ENCODE peak calls at places on chromosomes 2 and 18, in ten cellular contexts. Y is IMR-90, K is mesendoderm, M is aorta, D is HCT116, R is adipocyte, F is PC-9, E is tibial artery, J is neural progenitor cell, G is transverse colon. A is an unnamed sample. For H3K4me1, the result is how much of the 10 kb centered on the place peaks cover.

GRCh38 chr18:14014456-14014855 is 99.1 kb upstream of the MC2R start:
- DNase-seq in E (no peak), F (no peak), K (no peak), M (no peak), G (no peak), D (no peak), Y (no peak), J (no peak), R (no peak), A (no peak)

GRCh38 chr2:17672583-17673317 is 80.9 kb downstream of the SMC6 start:
- DNase-seq in F (no peak), R (peak), J (no peak), K (no peak), M (no peak), G (no peak), D (no peak), Y (peak), E (no peak), A (no peak)

GRCh38 chr18:31410716-31411483 is 34.3 kb downstream of the DSG4 start:
- DNase-seq in E (no peak), F (no peak), Y (no peak), K (peak), G (no peak), J (no peak), R (no peak), D (no peak), M (no peak), A (no peak)

GRCh38 chr2:157339965-157340655 is 14.5 kb upstream of the ERMN start:
- DNase-seq in Y (peak), R (no peak), M (no peak), D (no peak), J (no peak), K (no peak), G (no peak), F (no peak), E (no peak), A (no peak)

GRCh38 chr18:58535340-58536186 is 93.3 kb downstream of the ALPK2 start:
- DNase-seq in F (no peak), M (no peak), R (no peak), K (no peak), Y (peak), G (no peak), D (no peak), E (no peak), J (no peak), A (no peak)

GRCh38 chr18:21242141-21243040 is at the start of gene GREB1L:
- DNase-seq in J (peak), Y (no peak), F (peak), K (peak), E (no peak), G (peak), R (peak), M (peak), D (peak), A (no peak)

GRCh38 chr2:130786076-130786475 is 30.7 kb downstream of the AMER3 start:
- DNase-seq in Y (no peak), E (no peak), F (no peak), D (no peak), M (no peak), J (no peak), K (no peak), R (no peak), G (no peak), A (no peak)

GRCh38 chr2:137380610-137381009 is 583.7 kb upstream of the HNMT start:
- DNase-seq in K (no peak), R (no peak), E (no peak), F (no peak), Y (no peak), M (no peak), D (no peak), J (no peak), G (no peak), A (no peak)

GRCh38 chr2:216242365-216242764 is 129.9 kb downstream of the MARCHF4 start:
- DNase-seq in E (no peak), D (no peak), J (peak), K (no peak), M (no peak), F (no peak), Y (no peak), G (no peak), R (no peak), A (no peak)

GRCh38 chr18:26956894-26957293 is 91.4 kb upstream of the AQP4 start:
- DNase-seq in F (no peak), Y (no peak), D (no peak), E (no peak), M (no peak), J (peak), R (no peak), G (no peak), K (peak), A (no peak)

GRCh38 chr2:241636182-241636982 is 576 bp downstream of the THAP4 start:
- DNase-seq in E (peak), J (peak), R (peak), F (peak), D (no peak), G (peak), Y (peak), K (peak), M (peak), A (no peak)

GRCh38 chr2:46555011-46555410 is 75.6 kb downstream of the TMEM247 start:
- DNase-seq in M (no peak), D (no peak), K (peak), F (no peak), J (peak), R (no peak), E (no peak), Y (no peak), G (no peak), A (no peak)

GRCh38 chr2:156110890-156111289 is 221.6 kb downstream of the NR4A2 start:
- DNase-seq in Y (no peak), G (peak), R (no peak), J (peak), D (peak), K (peak), F (peak), M (no peak), E (no peak), A (no peak)

GRCh38 chr2:164510895-164511294 is 110.4 kb downstream of the GRB14 start:
- DNase-seq in M (peak), J (no peak), D (no peak), Y (no peak), R (no peak), K (no peak), F (no peak), E (no peak), G (no peak), A (no peak)

GRCh38 chr2:125455110-125455509 is 1200.8 kb upstream of the GYPC start:
- DNase-seq in F (no peak), R (no peak), G (no peak), J (no peak), D (no peak), Y (peak), E (no peak), K (no peak), M (no peak), A (no peak)

GRCh38 chr2:181998045-181998444 is 12.4 kb downstream of the PPP1R1C start:
- DNase-seq in F (no peak), Y (no peak), E (no peak), R (no peak), K (no peak), D (no peak), J (no peak), M (no peak), G (no peak), A (no peak)

GRCh38 chr2:214874694-214875093 is 65.2 kb upstream of the BARD1 start:
- DNase-seq in M (no peak), K (no peak), E (no peak), D (no peak), J (no peak), F (no peak), R (no peak), Y (no peak), G (no peak), A (no peak)
- H3K4me1 ChIP-seq in M (under half), K (under half), E (under half), D (under half), J (under half), F (under half), R (under half), Y (under half), G (under half), A (under half)

GRCh38 chr2:68719912-68720311 is 14.7 kb upstream of the ARHGAP25 start:
- DNase-seq in G (no peak), J (no peak), E (no peak), K (no peak), R (no peak), M (no peak), D (no peak), Y (no peak), F (no peak), A (no peak)
- H3K4me1 ChIP-seq in G (under half), J (under half), E (under half), K (under half), R (under half), M (under half), D (under half), Y (under half), F (under half), A (under half)

GRCh38 chr2:120319686-120320317 is 26.1 kb upstream of the INHBB start:
- DNase-seq in J (no peak), F (no peak), G (no peak), M (no peak), R (no peak), D (no peak), E (no peak), Y (no peak), K (no peak), A (no peak)
- H3K4me1 ChIP-seq in J (under half), F (under half), G (under half), M (under half), R (under half), D (under half), E (under half), Y (under half), K (under half), A (under half)

DNA sequence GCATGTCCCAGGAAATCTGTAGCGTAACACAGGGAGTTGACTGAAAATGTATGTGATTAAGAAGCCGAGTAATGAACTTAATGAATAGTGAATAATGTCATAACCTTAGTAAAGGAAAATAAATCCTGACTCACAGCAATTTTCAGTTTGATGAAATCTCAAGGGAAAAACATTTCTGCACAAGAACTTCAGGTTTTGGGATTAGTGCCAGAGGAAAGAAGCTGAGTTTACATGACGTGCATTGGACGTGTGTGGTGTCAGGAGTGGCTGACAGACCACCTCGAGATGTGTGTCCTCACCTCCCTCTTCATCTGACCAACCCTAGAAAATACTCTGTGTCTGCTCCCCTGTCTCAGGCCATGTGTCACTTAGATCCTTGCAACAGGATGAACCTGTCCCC is 39.1 kb downstream of the VWA3B start:
- DNase-seq in K (no peak), G (no peak), Y (peak), E (no peak), D (no peak), M (no peak), F (no peak), R (no peak), J (no peak), A (no peak)
- H3K4me1 ChIP-seq in K (under half), G (under half), Y (under half), E (under half), D (under half), M (under half), F (under half), R (under half), J (under half), A (under half)

A was measured in esophagus squamous epithelium.